ENCODE peak calls at places on chromosomes 11 and 22, in four cellular contexts. One of them, this sample, is unnamed. For H3K4me1 and H3K9me3, the result is how much of the 10 kb centered on the place peaks cover.

GRCh38 chr22:45072322-45072903 is 62.6 kb upstream of the PHF21B start:
- DNase-seq in A549: peak
- DNase-seq in lower lobe of right lung: no peak
- DNase-seq in CD8-positive, alpha-beta T cell: no peak
- DNase-seq in this sample: no peak

GRCh38 chr22:20089977-20090729 is 10.1 kb downstream of the DGCR8 start:
- DNase-seq in A549: no peak
- DNase-seq in lower lobe of right lung: peak
- DNase-seq in CD8-positive, alpha-beta T cell: no peak
- DNase-seq in this sample: no peak

GRCh38 chr22:35046744-35047462 is 19.1 kb upstream of the ISX start:
- DNase-seq in A549: no peak
- DNase-seq in lower lobe of right lung: no peak
- DNase-seq in CD8-positive, alpha-beta T cell: no peak
- DNase-seq in this sample: no peak

GRCh38 chr11:33520103-33520502 is 180.5 kb downstream of the C11orf91 start:
- DNase-seq in A549: no peak
- DNase-seq in lower lobe of right lung: no peak
- DNase-seq in CD8-positive, alpha-beta T cell: no peak
- DNase-seq in this sample: no peak

GRCh38 chr11:68002943-68003845 is 703 bp downstream of the UNC93B1 start:
- DNase-seq in A549: no peak
- DNase-seq in lower lobe of right lung: peak
- DNase-seq in CD8-positive, alpha-beta T cell: peak
- DNase-seq in this sample: peak

GRCh38 chr11:15893080-15893492 is 463.3 kb downstream of the SOX6 start:
- DNase-seq in A549: no peak
- DNase-seq in lower lobe of right lung: no peak
- DNase-seq in CD8-positive, alpha-beta T cell: no peak
- DNase-seq in this sample: no peak

GRCh38 chr22:21816787-21817496 is 50.5 kb downstream of the MAPK1 start:
- DNase-seq in A549: peak
- DNase-seq in lower lobe of right lung: no peak
- DNase-seq in CD8-positive, alpha-beta T cell: no peak
- DNase-seq in this sample: no peak

GRCh38 chr11:57514538-57515331 is 767 bp downstream of the SLC43A1 start:
- DNase-seq in A549: peak
- DNase-seq in lower lobe of right lung: peak
- DNase-seq in CD8-positive, alpha-beta T cell: peak
- DNase-seq in this sample: peak

GRCh38 chr22:26559961-26560575 is 29.9 kb downstream of the TPST2 start:
- DNase-seq in A549: no peak
- DNase-seq in lower lobe of right lung: no peak
- DNase-seq in CD8-positive, alpha-beta T cell: no peak
- DNase-seq in this sample: no peak

GRCh38 chr22:41286639-41287091 is 678 bp upstream of the RANGAP1 start:
- DNase-seq in A549: no peak
- DNase-seq in lower lobe of right lung: no peak
- DNase-seq in CD8-positive, alpha-beta T cell: no peak
- DNase-seq in this sample: no peak

GRCh38 chr11:120335928-120336640 is at the start of gene ARHGEF12:
- DNase-seq in A549: peak
- DNase-seq in lower lobe of right lung: peak
- DNase-seq in CD8-positive, alpha-beta T cell: peak
- DNase-seq in this sample: peak

GRCh38 chr11:67392182-67392715 is 463 bp downstream of the RAD9A start:
- DNase-seq in A549: no peak
- DNase-seq in lower lobe of right lung: peak
- DNase-seq in CD8-positive, alpha-beta T cell: no peak
- DNase-seq in this sample: no peak

GRCh38 chr22:44094751-44095302 is 70.7 kb downstream of the PARVB start:
- DNase-seq in A549: no peak
- DNase-seq in lower lobe of right lung: no peak
- DNase-seq in CD8-positive, alpha-beta T cell: no peak
- DNase-seq in this sample: no peak

GRCh38 chr22:35154937-35155387 is 89.0 kb downstream of the ISX start:
- DNase-seq in A549: peak
- DNase-seq in lower lobe of right lung: peak
- DNase-seq in CD8-positive, alpha-beta T cell: no peak
- DNase-seq in this sample: peak

GRCh38 chr11:33475999-33476398 is 218.8 kb downstream of the HIPK3 start:
- DNase-seq in A549: no peak
- DNase-seq in lower lobe of right lung: no peak
- DNase-seq in CD8-positive, alpha-beta T cell: no peak
- DNase-seq in this sample: no peak

GRCh38 chr11:65378928-65379638 is 3.4 kb downstream of the SLC25A45 start:
- DNase-seq in A549: no peak
- DNase-seq in lower lobe of right lung: no peak
- DNase-seq in CD8-positive, alpha-beta T cell: no peak
- DNase-seq in this sample: peak

GRCh38 chr22:32562916-32563315 is 88.3 kb downstream of the FBXO7 start:
- DNase-seq in A549: no peak
- DNase-seq in lower lobe of right lung: no peak
- DNase-seq in CD8-positive, alpha-beta T cell: no peak
- DNase-seq in this sample: no peak

GRCh38 chr22:43066844-43067385 is 22.3 kb downstream of the TTLL1 start:
- DNase-seq in A549: no peak
- DNase-seq in lower lobe of right lung: no peak
- DNase-seq in CD8-positive, alpha-beta T cell: no peak
- DNase-seq in this sample: no peak

GRCh38 chr11:12276356-12276755 is 101.0 kb upstream of the PARVA start:
- DNase-seq in A549: no peak
- DNase-seq in lower lobe of right lung: no peak
- DNase-seq in CD8-positive, alpha-beta T cell: no peak
- DNase-seq in this sample: no peak

GRCh38 chr22:43777204-43777671 is 34.9 kb downstream of the EFCAB6 start:
- DNase-seq in A549: no peak
- DNase-seq in lower lobe of right lung: no peak
- DNase-seq in CD8-positive, alpha-beta T cell: no peak
- DNase-seq in this sample: no peak

GRCh38 chr22:32307617-32308016 is 50.0 kb upstream of the RFPL3 start:
- DNase-seq in A549: no peak
- DNase-seq in lower lobe of right lung: no peak
- DNase-seq in CD8-positive, alpha-beta T cell: no peak
- DNase-seq in this sample: no peak

GRCh38 chr22:20111689-20112622 is 3.9 kb upstream of the RANBP1 start:
- DNase-seq in A549: no peak
- DNase-seq in lower lobe of right lung: peak
- DNase-seq in CD8-positive, alpha-beta T cell: no peak
- DNase-seq in this sample: no peak

GRCh38 chr11:131932584-131933360 is 562.4 kb downstream of the NTM start:
- DNase-seq in A549: no peak
- DNase-seq in lower lobe of right lung: no peak
- DNase-seq in CD8-positive, alpha-beta T cell: no peak
- DNase-seq in this sample: no peak

GRCh38 chr11:126499124-126499752 is 143.8 kb downstream of the ST3GAL4 start:
- DNase-seq in A549: no peak
- DNase-seq in lower lobe of right lung: no peak
- DNase-seq in CD8-positive, alpha-beta T cell: no peak
- DNase-seq in this sample: peak

GRCh38 chr22:17727244-17727892 is 46.9 kb downstream of the BID start:
- DNase-seq in A549: no peak
- DNase-seq in lower lobe of right lung: no peak
- DNase-seq in CD8-positive, alpha-beta T cell: no peak
- DNase-seq in this sample: no peak

GRCh38 chr22:17726561-17727243 is 47.6 kb downstream of the BID start:
- DNase-seq in A549: no peak
- DNase-seq in lower lobe of right lung: no peak
- DNase-seq in CD8-positive, alpha-beta T cell: no peak
- DNase-seq in this sample: no peak

GRCh38 chr22:17725465-17725800 is 48.8 kb downstream of the BID start:
- DNase-seq in A549: no peak
- DNase-seq in lower lobe of right lung: no peak
- DNase-seq in CD8-positive, alpha-beta T cell: no peak
- DNase-seq in this sample: no peak

GRCh38 chr22:17724678-17725464 is 49.4 kb downstream of the BID start:
- DNase-seq in A549: no peak
- DNase-seq in lower lobe of right lung: no peak
- DNase-seq in CD8-positive, alpha-beta T cell: no peak
- DNase-seq in this sample: no peak

DNA sequence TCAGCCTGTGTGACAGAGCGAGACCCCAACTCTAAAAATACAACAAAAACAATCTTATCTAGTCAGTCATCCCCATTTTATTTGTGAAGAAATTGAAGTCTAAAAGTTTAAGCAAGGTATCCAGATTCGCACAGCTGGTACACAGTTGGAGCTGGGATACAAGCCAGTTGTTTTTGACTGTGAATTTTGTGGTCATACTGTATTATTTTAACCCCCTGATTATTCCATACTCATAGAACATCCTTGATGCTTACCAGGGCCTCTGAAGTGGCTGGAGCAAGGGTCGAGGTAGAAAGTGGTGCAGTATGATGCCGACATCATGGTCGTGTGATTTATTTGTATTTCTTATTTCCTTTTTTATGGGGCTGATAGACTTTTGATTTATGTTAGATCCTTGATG is 50.0 kb downstream of the BID start:
- DNase-seq in A549: no peak
- DNase-seq in lower lobe of right lung: no peak
- DNase-seq in CD8-positive, alpha-beta T cell: no peak
- DNase-seq in this sample: no peak
- H3K4me1 ChIP-seq in A549: under half
- H3K4me1 ChIP-seq in lower lobe of right lung: under half
- H3K4me1 ChIP-seq in CD8-positive, alpha-beta T cell: under half
- H3K4me1 ChIP-seq in this sample: under half

DNA sequence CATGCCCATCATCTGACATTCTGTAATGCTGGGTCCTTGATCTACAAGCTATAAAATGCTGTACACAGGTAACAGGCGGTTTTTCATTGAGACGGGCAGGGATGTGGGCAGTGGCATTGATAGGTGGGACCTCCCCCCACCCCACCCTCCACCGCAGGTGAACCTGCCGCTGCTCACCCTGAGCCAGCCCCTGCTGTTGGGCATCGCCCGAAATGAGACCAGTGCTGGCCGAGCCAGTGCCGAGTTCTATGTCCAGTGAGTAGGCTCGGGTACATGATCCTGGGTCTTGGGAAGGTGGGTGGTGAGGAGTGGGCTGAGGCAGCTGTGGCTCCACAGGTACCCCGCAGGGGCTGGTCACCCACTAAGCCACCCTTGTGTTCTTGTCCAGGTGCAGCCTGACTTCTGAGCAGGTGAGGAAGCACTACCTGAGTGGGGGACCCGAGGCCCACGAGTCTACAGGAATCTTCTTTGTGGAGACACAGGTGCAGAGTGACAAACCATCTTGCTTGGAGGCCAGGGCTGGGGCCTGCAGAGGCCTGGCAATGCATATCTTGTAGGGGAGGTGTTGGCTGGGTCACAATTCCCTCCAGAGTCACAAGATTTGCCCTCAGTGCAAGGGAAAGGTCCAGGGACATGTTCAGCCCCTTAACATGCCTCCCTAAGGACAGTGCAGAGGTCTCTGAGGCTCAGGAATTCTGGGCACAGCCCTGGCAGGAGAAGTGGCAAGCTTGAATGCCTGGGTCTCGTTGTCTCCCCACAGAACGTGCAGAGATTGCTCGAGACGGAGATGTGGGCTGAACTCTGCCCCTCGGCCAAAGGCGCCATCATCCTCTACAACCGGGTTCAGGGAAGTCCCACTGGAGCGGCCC is 1.0 kb upstream of the DNAJC4 start:
- DNase-seq in A549: no peak
- DNase-seq in lower lobe of right lung: no peak
- DNase-seq in CD8-positive, alpha-beta T cell: no peak
- DNase-seq in this sample: peak
- TF ChIP-seq CTCF in A549: no peak
- TF ChIP-seq CTCF in lower lobe of right lung: no peak
- TF ChIP-seq CTCF in CD8-positive, alpha-beta T cell: no peak
- TF ChIP-seq CTCF in this sample: no peak

DNA sequence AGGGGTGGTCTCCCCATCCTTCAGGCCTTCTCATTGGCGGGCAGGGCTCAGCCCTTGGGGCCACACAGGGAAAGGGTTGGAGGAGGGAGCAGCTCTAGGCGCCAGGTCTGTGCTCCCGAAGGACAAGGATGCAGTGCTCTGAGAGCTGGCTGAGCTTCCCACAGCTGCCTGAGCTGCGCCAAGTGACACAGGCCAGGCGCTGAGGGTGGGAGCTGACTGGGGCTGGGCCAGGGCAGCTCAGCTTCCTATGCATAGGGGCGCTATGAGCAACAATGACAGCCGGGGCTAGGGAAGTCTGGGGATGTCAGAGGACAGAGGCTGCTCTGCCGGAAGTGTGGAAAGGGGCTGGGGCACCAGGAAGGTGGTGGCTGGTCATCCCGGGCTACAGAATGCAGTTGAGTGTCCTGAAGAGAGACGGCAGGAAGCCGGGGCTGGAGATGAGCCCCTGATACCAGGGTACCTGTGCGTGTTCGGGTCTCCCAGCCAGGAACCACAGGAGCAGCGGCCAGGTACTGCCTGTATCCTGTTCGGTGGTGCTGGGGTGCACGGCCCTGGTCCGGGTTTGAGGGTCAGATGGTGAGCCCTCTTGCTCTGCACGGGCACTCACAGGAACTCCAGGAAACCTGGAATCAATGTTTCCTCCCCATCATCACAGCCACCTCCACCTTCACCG is 253.0 kb upstream of the B3GAT1 start:
- DNase-seq in A549: no peak
- DNase-seq in lower lobe of right lung: no peak
- DNase-seq in CD8-positive, alpha-beta T cell: no peak
- DNase-seq in this sample: no peak
- H3K9me3 ChIP-seq in A549: under half
- H3K9me3 ChIP-seq in lower lobe of right lung: under half
- H3K9me3 ChIP-seq in CD8-positive, alpha-beta T cell: under half
- H3K9me3 ChIP-seq in this sample: under half

GRCh38 chr11:94588366-94588952 is 21.3 kb downstream of the PIWIL4 start:
- DNase-seq in A549: no peak
- DNase-seq in lower lobe of right lung: no peak
- DNase-seq in CD8-positive, alpha-beta T cell: no peak
- DNase-seq in this sample: no peak

GRCh38 chr11:94585375-94585774 is 18.2 kb downstream of the PIWIL4 start:
- DNase-seq in A549: no peak
- DNase-seq in lower lobe of right lung: no peak
- DNase-seq in CD8-positive, alpha-beta T cell: no peak
- DNase-seq in this sample: no peak

GRCh38 chr11:94583885-94584500 is 16.8 kb downstream of the PIWIL4 start:
- DNase-seq in A549: no peak
- DNase-seq in lower lobe of right lung: no peak
- DNase-seq in CD8-positive, alpha-beta T cell: no peak
- DNase-seq in this sample: no peak

GRCh38 chr11:94586546-94586945 is 19.4 kb downstream of the PIWIL4 start:
- DNase-seq in A549: no peak
- DNase-seq in lower lobe of right lung: no peak
- DNase-seq in CD8-positive, alpha-beta T cell: no peak
- DNase-seq in this sample: no peak

DNA sequence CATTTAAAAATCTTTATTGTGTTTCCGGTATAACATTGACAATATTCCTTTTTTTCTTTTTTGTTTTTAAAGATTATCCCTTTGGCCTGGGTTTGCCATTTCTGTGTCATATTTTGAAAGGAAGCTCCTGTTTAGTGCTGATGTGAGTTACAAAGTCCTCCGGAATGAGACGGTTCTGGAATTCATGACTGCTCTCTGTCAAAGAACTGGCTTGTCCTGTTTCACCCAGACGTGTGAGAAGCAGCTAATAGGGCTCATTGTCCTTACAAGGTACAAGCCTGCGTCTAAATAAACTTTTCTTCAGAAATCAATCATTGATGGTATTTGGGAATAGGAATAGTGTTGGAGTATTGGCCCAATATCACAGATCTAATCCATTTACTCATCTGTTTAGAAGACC is 19.8 kb downstream of the PIWIL4 start:
- DNase-seq in A549: no peak
- DNase-seq in lower lobe of right lung: no peak
- DNase-seq in CD8-positive, alpha-beta T cell: no peak
- DNase-seq in this sample: no peak
- H3K4me1 ChIP-seq in A549: under half
- H3K4me1 ChIP-seq in lower lobe of right lung: under half
- H3K4me1 ChIP-seq in CD8-positive, alpha-beta T cell: under half
- H3K4me1 ChIP-seq in this sample: under half